ENCODE peak calls at places on chromosomes 2 and 18, in nine cellular contexts. S is hepatocyte, Y is uterus, H is pancreas, C is lower lobe of right lung, N is gastrocnemius medialis, F is A549, G is HepG2, V is cardiac muscle cell. I is an unnamed sample. For H3K4me1, the result is how much of the 10 kb centered on the place peaks cover.

GRCh38 chr2:173553589-173553988 is 198.9 kb downstream of the CDCA7 start:
- DNase-seq in S (peak), Y (no peak), H (no peak), C (no peak), N (no peak), F (no peak), G (no peak), V (no peak), I (peak)

GRCh38 chr2:119461811-119462210 is 30.2 kb downstream of the TMEM37 start:
- DNase-seq in S (no peak), Y (no peak), H (no peak), C (no peak), N (no peak), F (no peak), G (no peak), V (no peak), I (no peak)

GRCh38 chr18:79424008-79424565 is 28.4 kb downstream of the NFATC1 start:
- DNase-seq in S (no peak), Y (peak), H (no peak), C (no peak), N (no peak), F (no peak), G (no peak), V (peak), I (no peak)

GRCh38 chr2:101622633-101623521 is 74.6 kb upstream of the MAP4K4 start:
- DNase-seq in S (no peak), Y (no peak), H (no peak), C (no peak), N (no peak), F (no peak), G (no peak), V (no peak), I (no peak)

GRCh38 chr2:69077224-69077953 is 64.4 kb downstream of the ANTXR1 start:
- DNase-seq in S (no peak), Y (no peak), H (no peak), C (no peak), N (no peak), F (no peak), G (no peak), V (no peak), I (no peak)

GRCh38 chr2:206296128-206296527 is 21.7 kb downstream of the ZDBF2 start:
- DNase-seq in S (no peak), Y (no peak), H (no peak), C (no peak), N (no peak), F (no peak), G (no peak), V (peak), I (no peak)

GRCh38 chr2:165794520-165794882 is 454 bp upstream of the GALNT3 start:
- DNase-seq in S (peak), Y (no peak), H (peak), C (peak), N (no peak), F (no peak), G (no peak), V (peak), I (peak)

GRCh38 chr2:233363744-233364235 is 9.5 kb downstream of the DGKD start:
- DNase-seq in S (no peak), Y (no peak), H (no peak), C (no peak), N (no peak), F (no peak), G (no peak), V (no peak), I (no peak)

GRCh38 chr18:75107931-75108276 is 101.0 kb downstream of the PTGR3 start:
- DNase-seq in S (no peak), Y (no peak), H (no peak), C (no peak), N (no peak), F (no peak), G (no peak), V (no peak), I (no peak)

GRCh38 chr2:63249146-63249545 is 198.5 kb downstream of the OTX1 start:
- DNase-seq in S (no peak), Y (no peak), H (no peak), C (no peak), N (no peak), F (no peak), G (no peak), V (no peak), I (no peak)

GRCh38 chr2:230097424-230097823 is 28.7 kb upstream of the SLC16A14 start:
- DNase-seq in S (no peak), Y (no peak), H (no peak), C (no peak), N (no peak), F (no peak), G (no peak), V (no peak), I (no peak)

GRCh38 chr2:42339191-42339912 is 21.7 kb downstream of the COX7A2L start:
- DNase-seq in S (no peak), Y (no peak), H (no peak), C (no peak), N (no peak), F (no peak), G (peak), V (no peak), I (no peak)

GRCh38 chr2:202102425-202103005 is 29.5 kb downstream of the KIAA2012 start:
- DNase-seq in S (no peak), Y (no peak), H (no peak), C (no peak), N (no peak), F (no peak), G (no peak), V (no peak), I (peak)

GRCh38 chr2:130150181-130151144 is 5.6 kb upstream of the CCDC74B start:
- DNase-seq in S (no peak), Y (no peak), H (no peak), C (no peak), N (no peak), F (no peak), G (no peak), V (no peak), I (no peak)

GRCh38 chr2:3423492-3424170 is 44.1 kb downstream of the TRAPPC12 start:
- DNase-seq in S (peak), Y (peak), H (peak), C (peak), N (peak), F (peak), G (peak), V (peak), I (peak)

GRCh38 chr2:219252084-219252483 is 959 bp upstream of the TUBA4B start:
- DNase-seq in S (no peak), Y (no peak), H (no peak), C (no peak), N (peak), F (no peak), G (no peak), V (no peak), I (no peak)

GRCh38 chr2:168256448-168256847 is 9.1 kb upstream of the STK39 start:
- DNase-seq in S (no peak), Y (no peak), H (peak), C (no peak), N (no peak), F (no peak), G (peak), V (no peak), I (no peak)

GRCh38 chr2:192230864-192231453 is 36.2 kb upstream of the TMEFF2 start:
- DNase-seq in S (no peak), Y (no peak), H (no peak), C (no peak), N (no peak), F (no peak), G (no peak), V (no peak), I (peak)

GRCh38 chr2:175690113-175690716 is 311.9 kb downstream of the LNPK start:
- DNase-seq in S (peak), Y (peak), H (no peak), C (no peak), N (no peak), F (no peak), G (peak), V (peak), I (peak)

GRCh38 chr2:74514368-74515270 is at the start of gene TLX2:
- DNase-seq in S (no peak), Y (no peak), H (no peak), C (no peak), N (no peak), F (no peak), G (no peak), V (no peak), I (peak)

GRCh38 chr18:24018299-24018910 is 3.9 kb downstream of the TTC39C start:
- DNase-seq in S (no peak), Y (no peak), H (no peak), C (no peak), N (no peak), F (no peak), G (no peak), V (no peak), I (no peak)

GRCh38 chr18:36531636-36532035 is 234.1 kb downstream of the FHOD3 start:
- DNase-seq in S (no peak), Y (no peak), H (no peak), C (no peak), N (no peak), F (no peak), G (no peak), V (no peak), I (no peak)

GRCh38 chr18:28626757-28627156 is 449.8 kb upstream of the CDH2 start:
- DNase-seq in S (no peak), Y (no peak), H (no peak), C (no peak), N (no peak), F (no peak), G (no peak), V (no peak), I (no peak)

GRCh38 chr2:82230406-82230805 is 1925.9 kb upstream of the LRRTM1 start:
- DNase-seq in S (no peak), Y (no peak), H (no peak), C (no peak), N (no peak), F (no peak), G (no peak), V (no peak), I (no peak)

GRCh38 chr2:104658840-104659591 is 194.9 kb upstream of the POU3F3 start:
- DNase-seq in S (no peak), Y (no peak), H (no peak), C (no peak), N (no peak), F (no peak), G (no peak), V (no peak), I (no peak)

GRCh38 chr2:84908948-84909713 is 3.7 kb downstream of the TMSB10 start:
- DNase-seq in S (no peak), Y (no peak), H (no peak), C (no peak), N (no peak), F (no peak), G (no peak), V (no peak), I (no peak)

GRCh38 chr2:189698020-189698887 is 23.8 kb downstream of the ANKAR start:
- DNase-seq in S (peak), Y (peak), H (peak), C (no peak), N (no peak), F (peak), G (peak), V (peak), I (peak)

GRCh38 chr18:41872206-41872605 is 82.8 kb upstream of the PIK3C3 start:
- DNase-seq in S (no peak), Y (no peak), H (no peak), C (no peak), N (no peak), F (no peak), G (no peak), V (no peak), I (no peak)

GRCh38 chr18:58528011-58528367 is 100.9 kb downstream of the ALPK2 start:
- DNase-seq in S (no peak), Y (no peak), H (no peak), C (no peak), N (no peak), F (no peak), G (no peak), V (peak), I (peak)

GRCh38 chr2:129880971-129881370 is 98.5 kb upstream of the RAB6C start:
- DNase-seq in S (no peak), Y (no peak), H (no peak), C (no peak), N (no peak), F (no peak), G (no peak), V (no peak), I (no peak)

DNA sequence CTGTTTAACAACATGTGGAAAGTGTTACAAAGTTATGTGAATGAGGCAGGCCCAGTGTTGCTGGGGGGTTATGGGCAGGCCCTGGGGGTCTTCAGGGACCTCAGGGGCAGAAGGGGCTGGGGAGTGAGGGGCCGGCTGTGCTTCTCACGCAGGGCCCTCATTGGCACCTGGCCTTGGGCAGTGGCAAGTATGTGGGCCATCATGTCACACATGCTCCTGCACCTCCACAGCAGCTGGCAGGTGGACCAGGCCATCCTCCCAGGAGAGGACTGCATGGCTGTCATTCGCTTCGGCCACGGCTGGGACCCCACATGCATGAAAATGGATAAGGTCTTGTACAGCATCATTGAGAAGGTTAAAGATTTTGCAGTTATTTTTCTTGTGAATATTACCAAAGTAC is 47.4 kb downstream of the ZNF385B start:
- DNase-seq in S (no peak), Y (no peak), H (no peak), C (no peak), N (no peak), F (no peak), G (no peak), V (no peak), I (no peak)
- TF ChIP-seq CTCF in S (no peak), Y (no peak), H (no peak), C (no peak), N (no peak), F (no peak), G (no peak), V (no peak), I (no peak)

GRCh38 chr2:86301010-86301409 is 36.4 kb downstream of the REEP1 start:
- DNase-seq in S (no peak), Y (peak), H (no peak), C (no peak), N (no peak), F (no peak), G (no peak), V (peak), I (no peak)

GRCh38 chr2:86298411-86299390 is 38.7 kb downstream of the REEP1 start:
- DNase-seq in S (peak), Y (no peak), H (no peak), C (no peak), N (no peak), F (peak), G (peak), V (peak), I (no peak)

GRCh38 chr2:86301711-86302202 is 35.7 kb downstream of the REEP1 start:
- DNase-seq in S (no peak), Y (no peak), H (no peak), C (no peak), N (no peak), F (no peak), G (no peak), V (peak), I (no peak)

GRCh38 chr2:86302320-86302719 is 35.1 kb downstream of the REEP1 start:
- DNase-seq in S (no peak), Y (no peak), H (no peak), C (no peak), N (no peak), F (no peak), G (no peak), V (peak), I (peak)

DNA sequence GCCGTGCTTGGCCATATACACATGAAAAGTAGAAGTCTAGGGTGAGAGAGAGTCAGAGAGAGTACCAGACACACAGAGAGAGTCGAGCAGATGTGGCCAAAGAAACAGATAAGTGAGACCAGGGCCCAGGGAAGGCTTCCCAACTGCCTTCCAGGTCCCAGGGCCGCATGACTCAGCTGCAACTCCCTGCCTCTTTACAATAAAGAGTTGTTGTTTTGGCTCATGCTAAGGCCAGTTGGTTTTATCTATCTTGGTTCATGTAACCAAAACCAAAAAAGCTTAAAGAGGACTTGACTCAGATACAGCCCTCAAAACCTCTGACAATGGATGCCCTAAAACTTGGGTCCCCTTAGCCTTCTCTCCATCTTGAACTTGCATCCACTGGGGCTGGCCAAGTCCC is 36.9 kb downstream of the REEP1 start:
- DNase-seq in S (no peak), Y (peak), H (no peak), C (no peak), N (no peak), F (no peak), G (no peak), V (peak), I (no peak)
- H3K4me1 ChIP-seq in S (under half), Y (under half), H (under half), C (under half), N (under half), F (under half), G (under half), V (under half), I (under half)

DNA sequence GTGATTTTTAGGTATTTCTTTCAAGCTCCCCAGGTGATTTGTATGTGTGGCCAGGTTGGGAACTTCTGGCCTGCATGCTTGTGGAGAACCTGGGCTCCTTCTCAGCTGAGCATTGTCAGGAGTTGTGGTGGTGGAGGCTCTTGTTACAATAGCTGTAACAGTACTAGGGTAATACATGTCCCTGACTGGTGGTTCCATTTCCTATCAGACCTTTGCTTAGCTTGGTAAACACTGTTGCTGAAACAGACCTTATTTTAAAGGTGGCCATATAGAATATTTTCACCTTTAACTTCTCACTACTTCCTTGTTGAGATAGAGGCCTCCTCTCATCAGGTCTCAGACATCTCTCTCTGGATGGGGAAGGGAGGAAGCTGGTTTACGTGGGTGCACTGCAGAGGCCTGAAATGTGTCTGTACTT is 79.2 kb downstream of the SETBP1 start:
- DNase-seq in S (no peak), Y (no peak), H (no peak), C (no peak), N (no peak), F (no peak), G (no peak), V (no peak), I (no peak)
- H3K27ac ChIP-seq in S (peak), Y (peak), H (no peak), C (no peak), N (peak), F (no peak), G (no peak), V (no peak), I (no peak)

GRCh38 chr2:112275314-112275886 is at the start of gene ZC3H6:
- DNase-seq in S (peak), Y (peak), H (peak), C (peak), N (peak), F (peak), G (peak), V (peak), I (peak)
- TF ChIP-seq CTCF in S (no peak), Y (peak), H (no peak), C (no peak), N (peak), F (no peak), G (peak), V (no peak), I (no peak)

GRCh38 chr2:154532004-154532403 is 166.5 kb upstream of the KCNJ3 start:
- DNase-seq in S (no peak), Y (no peak), H (no peak), C (no peak), N (no peak), F (no peak), G (no peak), V (no peak), I (no peak)
- H3K4me1 ChIP-seq in S (under half), Y (under half), H (under half), C (under half), N (under half), F (under half), G (under half), V (under half), I (under half)

GRCh38 chr2:157838442-157839161 is 37.5 kb downstream of the ACVR1 start:
- DNase-seq in S (peak), Y (peak), H (peak), C (no peak), N (peak), F (peak), G (peak), V (peak), I (peak)

GRCh38 chr2:157840568-157841156 is 35.5 kb downstream of the ACVR1 start:
- DNase-seq in S (peak), Y (no peak), H (peak), C (peak), N (peak), F (no peak), G (peak), V (peak), I (no peak)

GRCh38 chr2:157837851-157838441 is 38.2 kb downstream of the ACVR1 start:
- DNase-seq in S (peak), Y (no peak), H (peak), C (no peak), N (peak), F (no peak), G (peak), V (peak), I (peak)

GRCh38 chr2:157839822-157840221 is 36.3 kb downstream of the ACVR1 start:
- DNase-seq in S (no peak), Y (no peak), H (no peak), C (no peak), N (no peak), F (no peak), G (no peak), V (no peak), I (no peak)

GRCh38 chr2:157839162-157839801 is 36.8 kb downstream of the ACVR1 start:
- DNase-seq in S (peak), Y (no peak), H (no peak), C (no peak), N (peak), F (no peak), G (peak), V (peak), I (peak)
- H3K27ac ChIP-seq in S (peak), Y (peak), H (peak), C (peak), N (peak), F (peak), G (peak), V (peak), I (peak)

GRCh38 chr2:45860136-45861106 is 208.9 kb downstream of the PRKCE start:
- DNase-seq in S (peak), Y (peak), H (peak), C (peak), N (no peak), F (no peak), G (peak), V (peak), I (peak)
- TF ChIP-seq CTCF in S (no peak), Y (no peak), H (no peak), C (peak), N (no peak), F (no peak), G (no peak), V (peak), I (no peak)

GRCh38 chr2:108632332-108632712 is 87.0 kb upstream of the RANBP2 start:
- DNase-seq in S (no peak), Y (no peak), H (no peak), C (no peak), N (no peak), F (no peak), G (no peak), V (no peak), I (no peak)
- H3K4me1 ChIP-seq in S (half or more), Y (under half), H (under half), C (half or more), N (half or more), F (half or more), G (under half), V (under half), I (under half)